ENCODE peak calls at places on chromosomes 5 and 9, in six cellular contexts. U is GM12865, J is fibroblast of the aortic adventitia, N is NB4, K is breast epithelium, Y is lung. Q is an unnamed sample.

GRCh38 chr5:160342413-160342941 is 27.9 kb downstream of the C1QTNF2 start:
- DNase-seq in Y (no peak), J (peak; percentile 60), N (peak; percentile 31), K (no peak), U (no peak), Q (peak; percentile 7)

GRCh38 chr5:112210430-112211005 is 208.6 kb downstream of the EPB41L4A start:
- DNase-seq in U (peak; percentile 32), Y (peak; percentile 52), K (no peak), N (peak; percentile 24), J (peak; percentile 44), Q (peak; percentile 66)

GRCh38 chr5:118891252-118891651 is 97.1 kb downstream of the DTWD2 start:
- DNase-seq in N (no peak), U (peak; percentile 9), K (no peak), J (no peak), Y (no peak), Q (no peak)

GRCh38 chr9:36968574-36969215 is 65.4 kb downstream of the PAX5 start:
- DNase-seq in U (peak; percentile 28), N (no peak), J (no peak), K (no peak), Y (no peak), Q (no peak)

GRCh38 chr9:27193886-27194285 is 84.9 kb downstream of the TEK start:
- DNase-seq in N (no peak), Y (no peak), U (no peak), J (no peak), K (no peak), Q (no peak)

GRCh38 chr5:41176952-41177351 is 36.4 kb downstream of the C6 start:
- DNase-seq in K (no peak), N (no peak), J (peak; percentile 70), U (no peak), Y (no peak), Q (peak; percentile 82)

GRCh38 chr5:125409496-125410351 is 663.3 kb upstream of the ZNF608 start:
- DNase-seq in J (no peak), N (no peak), K (no peak), Y (no peak), U (peak; percentile 1), Q (peak; percentile 5)

GRCh38 chr9:17810728-17811634 is 232.1 kb downstream of the SH3GL2 start:
- DNase-seq in Y (peak; percentile 51), U (peak; percentile 62), N (peak; percentile 73), J (peak; percentile 80), K (no peak), Q (peak; percentile 78)

GRCh38 chr5:5467737-5468136 is 45.3 kb downstream of the ICE1 start:
- DNase-seq in Y (no peak), J (peak; percentile 31), K (no peak), U (no peak), N (no peak), Q (peak; percentile 62)

GRCh38 chr5:95892784-95893354 is 68.8 kb downstream of the ELL2 start:
- DNase-seq in U (peak; percentile 67), N (peak; percentile 55), J (peak; percentile 51), Y (no peak), K (no peak), Q (peak; percentile 64)

GRCh38 chr5:131745594-131746175 is 51.1 kb downstream of the FNIP1 start:
- DNase-seq in N (no peak), Y (no peak), K (no peak), J (no peak), U (no peak), Q (no peak)

GRCh38 chr9:86185872-86186271 is 73.6 kb downstream of the C9orf153 start:
- DNase-seq in J (no peak), K (no peak), Y (no peak), U (no peak), N (no peak), Q (peak; percentile 6)

GRCh38 chr5:160508780-160509361 is 87.2 kb downstream of the PTTG1 start:
- DNase-seq in Y (peak; percentile 51), N (peak; percentile 82), K (peak; percentile 29), J (peak; percentile 97), U (peak; percentile 91), Q (peak; percentile 89)

GRCh38 chr5:141208478-141208877 is at the start of gene PCDHB12:
- DNase-seq in J (no peak), Y (no peak), U (no peak), N (peak; percentile 36), K (no peak), Q (peak; percentile 5)

GRCh38 chr9:122819791-122820489 is 8.4 kb downstream of the PDCL start:
- DNase-seq in J (no peak), N (no peak), K (no peak), Y (no peak), U (no peak), Q (peak; percentile 73)

GRCh38 chr9:776086-776485 is 65.4 kb upstream of the DMRT1 start:
- DNase-seq in Y (no peak), K (no peak), N (no peak), U (no peak), J (no peak), Q (no peak)

GRCh38 chr9:84711936-84712335 is 42.4 kb downstream of the NTRK2 start:
- DNase-seq in K (peak; percentile 90), U (peak; percentile 33), Y (no peak), J (no peak), N (peak; percentile 21), Q (peak; percentile 3)

GRCh38 chr5:141363952-141364660 is at the start of gene PCDHGA5:
- DNase-seq in Y (no peak), K (no peak), N (no peak), U (no peak), J (peak; percentile 49), Q (peak; percentile 22)

GRCh38 chr5:135085936-135086235 is 51.9 kb upstream of the PITX1 start:
- DNase-seq in Y (no peak), N (no peak), K (no peak), J (no peak), U (no peak), Q (no peak)

GRCh38 chr9:16611969-16612368 is 258.5 kb downstream of the BNC2 start:
- DNase-seq in U (no peak), J (peak; percentile 77), K (no peak), N (no peak), Y (no peak), Q (peak; percentile 53)

GRCh38 chr5:155008669-155009068 is 4.9 kb upstream of the KIF4B start:
- DNase-seq in Y (no peak), J (peak; percentile 13), N (no peak), K (no peak), U (no peak), Q (no peak)

GRCh38 chr9:110029422-110029814 is 178.5 kb downstream of the C9orf152 start:
- DNase-seq in Y (peak; percentile 45), K (no peak), N (peak; percentile 80), J (peak; percentile 91), U (no peak), Q (peak; percentile 96)

GRCh38 chr5:963673-964531 is 44.7 kb upstream of the NKD2 start:
- DNase-seq in J (peak; percentile 97), K (no peak), Y (no peak), N (peak; percentile 100), U (peak; percentile 80), Q (peak; percentile 97)

DNA sequence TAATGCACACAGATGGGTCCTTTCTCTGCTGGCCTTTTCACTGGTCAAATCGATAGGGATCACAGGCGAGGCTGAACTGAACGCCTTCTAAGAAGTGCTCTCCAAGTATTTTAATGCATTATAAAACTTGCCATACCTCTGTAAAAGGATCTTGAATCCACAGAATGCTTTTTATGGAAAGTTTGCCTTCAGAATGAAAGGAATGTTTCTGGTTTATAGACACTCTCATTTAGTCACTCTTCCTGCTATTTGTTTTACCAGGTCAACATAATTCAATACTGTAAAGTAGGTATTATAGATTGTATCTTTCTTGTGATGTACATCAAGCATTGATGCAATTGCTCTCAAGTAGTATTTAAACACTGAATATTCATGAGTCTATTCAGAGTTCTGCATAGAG is 308.3 kb downstream of the ISL1 start:
- DNase-seq in U (no peak), Y (no peak), N (no peak), J (no peak), K (no peak), Q (no peak)
- TF ChIP-seq CTCF in U (no peak), Y (no peak), N (no peak), J (no peak), K (no peak), Q (no peak)

GRCh38 chr5:143929486-143929885 is 117.5 kb downstream of the HMHB1 start:
- DNase-seq in J (no peak), N (no peak), Y (no peak), U (no peak), K (no peak), Q (no peak)
- H3K4me3 ChIP-seq in J (no peak overlapping the region), N (no peak overlapping the region), Y (no peak overlapping the region), U (no peak overlapping the region), K (no peak overlapping the region), Q (no peak overlapping the region)

GRCh38 chr5:90606539-90606938 is 47.9 kb downstream of the ADGRV1 start:
- DNase-seq in U (peak; percentile 35), Y (no peak), K (no peak), J (no peak), N (peak; percentile 9), Q (peak; percentile 1)
- TF ChIP-seq CTCF in U (peak; percentile 47), Y (no peak), K (no peak), J (no peak), N (peak; percentile 40), Q (no peak)

GRCh38 chr9:132479733-132480132 is 69.7 kb downstream of the CFAP77 start:
- DNase-seq in U (no peak), K (no peak), Y (no peak), N (no peak), J (no peak), Q (no peak)

GRCh38 chr9:132485454-132485853 is 75.4 kb downstream of the CFAP77 start:
- DNase-seq in N (no peak), Y (no peak), K (no peak), U (no peak), J (no peak), Q (no peak)

GRCh38 chr9:132478353-132478752 is 68.3 kb downstream of the CFAP77 start:
- DNase-seq in N (no peak), U (no peak), J (no peak), K (no peak), Y (no peak), Q (no peak)

GRCh38 chr9:132481467-132481866 is 71.5 kb downstream of the CFAP77 start:
- DNase-seq in J (no peak), U (no peak), N (no peak), K (no peak), Y (no peak), Q (no peak)

DNA sequence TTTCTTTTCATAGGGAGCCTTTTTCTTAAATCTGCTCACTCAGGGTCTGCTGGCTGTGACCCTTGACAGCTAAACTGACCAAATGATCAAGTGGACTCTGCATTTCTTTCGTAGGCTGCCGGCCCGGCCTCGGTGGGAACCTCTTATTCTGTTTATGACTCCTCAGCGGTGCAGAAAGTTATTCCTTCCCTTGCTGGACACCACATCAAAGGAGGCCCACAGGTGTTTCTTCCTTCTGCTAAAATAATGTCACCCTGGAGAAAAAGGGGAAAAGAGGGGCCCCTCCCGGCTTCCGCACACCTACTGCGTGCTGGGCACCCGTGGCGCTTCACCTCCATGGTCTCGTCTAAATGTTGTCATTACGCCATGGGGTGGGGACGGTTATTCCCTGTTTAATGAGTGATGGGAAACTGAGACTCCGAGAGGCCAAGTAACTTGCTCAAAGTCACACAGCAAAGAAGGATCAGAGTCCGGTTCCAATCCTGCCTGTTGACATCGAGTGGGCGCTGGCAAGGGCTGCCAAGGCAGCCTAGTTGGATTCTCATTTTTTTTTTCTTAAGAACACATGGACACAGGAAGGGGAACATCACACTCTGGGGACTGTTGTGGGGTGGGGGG is 72.3 kb downstream of the CFAP77 start:
- DNase-seq in J (no peak), U (no peak), K (no peak), Y (no peak), N (no peak), Q (no peak)
- H3K4me3 ChIP-seq in J (no peak overlapping the region), U (no peak overlapping the region), K (no peak overlapping the region), Y (no peak overlapping the region), N (no peak overlapping the region), Q (no peak overlapping the region)

GRCh38 chr9:132788378-132788777 is 89.7 kb downstream of the AK8 start:
- DNase-seq in J (no peak), N (no peak), U (no peak), Y (no peak), K (no peak), Q (no peak)
- TF ChIP-seq CTCF in J (no peak), N (no peak), U (no peak), Y (no peak), K (no peak), Q (no peak)